ENCODE peak calls at places on chromosomes 1 and 21, in five cellular contexts. O, X, C, J and Y are unnamed samples.

GRCh38 chr1:226986496-226987178 is 46.5 kb downstream of the COQ8A start:
- DNase-seq in J (no peak), O (no peak), X (no peak), C (no peak), Y (no peak)

GRCh38 chr1:153805042-153805745 is 30.0 kb downstream of the SLC27A3 start:
- DNase-seq in O (peak), J (no peak), X (peak), C (peak), Y (peak)

GRCh38 chr1:67169496-67169895 is 3.2 kb downstream of the IL23R start:
- DNase-seq in C (no peak), X (no peak), O (no peak), J (no peak), Y (no peak)

GRCh38 chr21:28521932-28522826 is 470.5 kb downstream of the LTN1 start:
- DNase-seq in X (peak), C (no peak), J (no peak), O (no peak), Y (peak)

GRCh38 chr1:86965012-86965826 is 50.8 kb downstream of the HS2ST1 start:
- DNase-seq in J (no peak), O (no peak), X (no peak), C (peak), Y (peak)

GRCh38 chr21:44681861-44682579 is at the start of gene KRTAP12-1:
- DNase-seq in J (no peak), C (no peak), O (no peak), X (no peak), Y (no peak)

GRCh38 chr1:95023399-95024050 is 49.2 kb downstream of the ALG14 start:
- DNase-seq in X (no peak), O (no peak), C (no peak), J (no peak), Y (peak)

GRCh38 chr1:204751883-204752687 is 66.5 kb upstream of the LRRN2 start:
- DNase-seq in X (no peak), J (no peak), C (peak), O (no peak), Y (no peak)